ENCODE peak calls at places on chromosomes 6 and 20, in five cellular contexts. One of them, this sample, is unnamed.

GRCh38 chr6:43517503-43518357 is 841 bp downstream of the POLR1C start:
- DNase-seq in activated gamma-delta T cell treated with Interleukin-2 at 50 U/mL for 16 hours: no peak
- DNase-seq in PC-3: no peak
- DNase-seq in PC-9: no peak
- DNase-seq in prostate gland: no peak
- DNase-seq in this sample: peak; percentile 26

GRCh38 chr20:48921883-48922867 is 664 bp downstream of the ARFGEF2 start:
- DNase-seq in activated gamma-delta T cell treated with Interleukin-2 at 50 U/mL for 16 hours: no peak
- DNase-seq in PC-3: peak; percentile 49
- DNase-seq in PC-9: no peak
- DNase-seq in prostate gland: peak; percentile 30
- DNase-seq in this sample: peak; percentile 86

GRCh38 chr6:13681305-13682061 is 30.2 kb downstream of the RANBP9 start:
- DNase-seq in PC-3: no peak
- DNase-seq in prostate gland: no peak
- DNase-seq in PC-9: no peak
- DNase-seq in activated gamma-delta T cell treated with Interleukin-2 at 50 U/mL for 16 hours: no peak
- DNase-seq in this sample: no peak

GRCh38 chr6:85772641-85773040 is 130.0 kb upstream of the SYNCRIP start:
- DNase-seq in PC-9: no peak
- DNase-seq in activated gamma-delta T cell treated with Interleukin-2 at 50 U/mL for 16 hours: no peak
- DNase-seq in prostate gland: no peak
- DNase-seq in PC-3: no peak
- DNase-seq in this sample: no peak

GRCh38 chr6:99334526-99335127 is 14.8 kb downstream of the FAXC start:
- DNase-seq in activated gamma-delta T cell treated with Interleukin-2 at 50 U/mL for 16 hours: no peak
- DNase-seq in PC-3: peak; percentile 64
- DNase-seq in PC-9: peak; percentile 20
- DNase-seq in prostate gland: peak; percentile 28
- DNase-seq in this sample: peak; percentile 50

GRCh38 chr6:38319259-38320255 is 320.2 kb downstream of the BTBD9 start:
- DNase-seq in PC-3: peak; percentile 22
- DNase-seq in activated gamma-delta T cell treated with Interleukin-2 at 50 U/mL for 16 hours: no peak
- DNase-seq in PC-9: no peak
- DNase-seq in prostate gland: no peak
- DNase-seq in this sample: no peak

GRCh38 chr20:36848078-36848660 is 27.8 kb upstream of the TLDC2 start:
- DNase-seq in activated gamma-delta T cell treated with Interleukin-2 at 50 U/mL for 16 hours: no peak
- DNase-seq in PC-3: no peak
- DNase-seq in PC-9: no peak
- DNase-seq in prostate gland: no peak
- DNase-seq in this sample: no peak

GRCh38 chr20:62945771-62946339 is 6.7 kb upstream of the SLC17A9 start:
- DNase-seq in PC-9: no peak
- DNase-seq in activated gamma-delta T cell treated with Interleukin-2 at 50 U/mL for 16 hours: no peak
- DNase-seq in PC-3: no peak
- DNase-seq in prostate gland: no peak
- DNase-seq in this sample: no peak

GRCh38 chr6:165484178-165484889 is 174.9 kb upstream of the C6orf118 start:
- DNase-seq in activated gamma-delta T cell treated with Interleukin-2 at 50 U/mL for 16 hours: no peak
- DNase-seq in PC-9: no peak
- DNase-seq in PC-3: no peak
- DNase-seq in prostate gland: no peak
- DNase-seq in this sample: no peak

GRCh38 chr20:23086931-23087411 is 847 bp upstream of the CD93 start:
- DNase-seq in activated gamma-delta T cell treated with Interleukin-2 at 50 U/mL for 16 hours: no peak
- DNase-seq in PC-3: no peak
- DNase-seq in prostate gland: no peak
- DNase-seq in PC-9: no peak
- DNase-seq in this sample: no peak

GRCh38 chr20:62686869-62687830 is 21.5 kb upstream of the NTSR1 start:
- DNase-seq in PC-3: no peak
- DNase-seq in prostate gland: no peak
- DNase-seq in activated gamma-delta T cell treated with Interleukin-2 at 50 U/mL for 16 hours: no peak
- DNase-seq in PC-9: peak; percentile 72
- DNase-seq in this sample: peak; percentile 93

GRCh38 chr20:49821381-49821780 is 8.8 kb downstream of the SLC9A8 start:
- DNase-seq in PC-9: no peak
- DNase-seq in PC-3: no peak
- DNase-seq in prostate gland: no peak
- DNase-seq in activated gamma-delta T cell treated with Interleukin-2 at 50 U/mL for 16 hours: no peak
- DNase-seq in this sample: no peak

GRCh38 chr20:49484180-49485140 is 2.0 kb upstream of the KCNB1 start:
- DNase-seq in PC-9: peak; percentile 80
- DNase-seq in prostate gland: peak; percentile 81
- DNase-seq in PC-3: peak; percentile 90
- DNase-seq in activated gamma-delta T cell treated with Interleukin-2 at 50 U/mL for 16 hours: peak; percentile 33
- DNase-seq in this sample: peak; percentile 87

GRCh38 chr6:106973841-106974336 is 640 bp downstream of the CD24 start:
- DNase-seq in PC-3: peak; percentile 30
- DNase-seq in activated gamma-delta T cell treated with Interleukin-2 at 50 U/mL for 16 hours: no peak
- DNase-seq in prostate gland: peak; percentile 17
- DNase-seq in PC-9: peak; percentile 44
- DNase-seq in this sample: peak; percentile 54

GRCh38 chr20:32487381-32487780 is 97.8 kb downstream of the NOL4L start:
- DNase-seq in activated gamma-delta T cell treated with Interleukin-2 at 50 U/mL for 16 hours: no peak
- DNase-seq in prostate gland: no peak
- DNase-seq in PC-9: no peak
- DNase-seq in PC-3: no peak
- DNase-seq in this sample: no peak

GRCh38 chr6:91669154-91669903 is 1082.5 kb upstream of the MAP3K7 start:
- DNase-seq in activated gamma-delta T cell treated with Interleukin-2 at 50 U/mL for 16 hours: no peak
- DNase-seq in PC-9: no peak
- DNase-seq in PC-3: no peak
- DNase-seq in prostate gland: no peak
- DNase-seq in this sample: no peak

GRCh38 chr6:105616521-105616920 is 213.6 kb upstream of the PREP start:
- DNase-seq in PC-9: no peak
- DNase-seq in prostate gland: no peak
- DNase-seq in activated gamma-delta T cell treated with Interleukin-2 at 50 U/mL for 16 hours: no peak
- DNase-seq in PC-3: peak; percentile 30
- DNase-seq in this sample: no peak

GRCh38 chr6:111615916-111616612 is 10.4 kb upstream of the TRAF3IP2 start:
- DNase-seq in activated gamma-delta T cell treated with Interleukin-2 at 50 U/mL for 16 hours: no peak
- DNase-seq in PC-3: no peak
- DNase-seq in PC-9: no peak
- DNase-seq in prostate gland: no peak
- DNase-seq in this sample: no peak

GRCh38 chr20:20213722-20214121 is 154.2 kb upstream of the INSM1 start:
- DNase-seq in prostate gland: no peak
- DNase-seq in activated gamma-delta T cell treated with Interleukin-2 at 50 U/mL for 16 hours: no peak
- DNase-seq in PC-3: no peak
- DNase-seq in PC-9: no peak
- DNase-seq in this sample: no peak

GRCh38 chr6:24078200-24078599 is 47.8 kb upstream of the NRSN1 start:
- DNase-seq in PC-3: peak; percentile 45
- DNase-seq in PC-9: no peak
- DNase-seq in activated gamma-delta T cell treated with Interleukin-2 at 50 U/mL for 16 hours: no peak
- DNase-seq in prostate gland: no peak
- DNase-seq in this sample: no peak

GRCh38 chr6:8243462-8243861 is 141.1 kb upstream of the EEF1E1 start:
- DNase-seq in PC-9: no peak
- DNase-seq in PC-3: no peak
- DNase-seq in activated gamma-delta T cell treated with Interleukin-2 at 50 U/mL for 16 hours: no peak
- DNase-seq in prostate gland: no peak
- DNase-seq in this sample: no peak

GRCh38 chr6:142846459-142846831 is 98.5 kb downstream of the HIVEP2 start:
- DNase-seq in PC-3: peak; percentile 32
- DNase-seq in PC-9: no peak
- DNase-seq in prostate gland: no peak
- DNase-seq in activated gamma-delta T cell treated with Interleukin-2 at 50 U/mL for 16 hours: no peak
- DNase-seq in this sample: no peak

GRCh38 chr20:18174906-18175683 is 37.4 kb downstream of the KAT14 start:
- DNase-seq in activated gamma-delta T cell treated with Interleukin-2 at 50 U/mL for 16 hours: no peak
- DNase-seq in PC-3: no peak
- DNase-seq in PC-9: no peak
- DNase-seq in prostate gland: no peak
- DNase-seq in this sample: no peak

GRCh38 chr6:20805027-20805426 is 270.8 kb downstream of the CDKAL1 start:
- DNase-seq in PC-3: no peak
- DNase-seq in activated gamma-delta T cell treated with Interleukin-2 at 50 U/mL for 16 hours: no peak
- DNase-seq in prostate gland: no peak
- DNase-seq in PC-9: no peak
- DNase-seq in this sample: no peak

This sample was measured in HT-29.